ENCODE peak calls at places on chromosomes 11 and 22, in five cellular contexts. One of them, this sample, is unnamed.
A peak's percentile ranks its signal among the peaks of the same experiment; 100 is the strongest.

GRCh38 chr22:41922940-41923594 is 3.5 kb downstream of the TNFRSF13C start:
- DNase-seq in K562: no peak
- DNase-seq in GM10248: no peak
- DNase-seq in heart right ventricle: no peak
- DNase-seq in right atrium auricular region: no peak
- DNase-seq in this sample: no peak

GRCh38 chr11:126358763-126359160 is 3.3 kb downstream of the ST3GAL4 start:
- DNase-seq in right atrium auricular region: no peak
- DNase-seq in GM10248: no peak
- DNase-seq in K562: no peak
- DNase-seq in heart right ventricle: no peak
- DNase-seq in this sample: no peak

GRCh38 chr22:48941903-48942625 is 885.6 kb downstream of the BRD1 start:
- DNase-seq in K562: no peak
- DNase-seq in heart right ventricle: no peak
- DNase-seq in GM10248: peak; percentile 5
- DNase-seq in right atrium auricular region: peak; percentile 28
- DNase-seq in this sample: no peak

GRCh38 chr11:2215561-2216399 is 44.2 kb upstream of the TH start:
- DNase-seq in right atrium auricular region: peak; percentile 44
- DNase-seq in K562: peak; percentile 12
- DNase-seq in GM10248: peak; percentile 13
- DNase-seq in heart right ventricle: no peak
- DNase-seq in this sample: no peak

GRCh38 chr11:122045181-122045586 is 70.8 kb downstream of the BLID start:
- DNase-seq in K562: no peak
- DNase-seq in right atrium auricular region: no peak
- DNase-seq in heart right ventricle: no peak
- DNase-seq in GM10248: no peak
- DNase-seq in this sample: no peak

GRCh38 chr11:33454264-33454663 is 197.1 kb downstream of the HIPK3 start:
- DNase-seq in heart right ventricle: no peak
- DNase-seq in GM10248: no peak
- DNase-seq in right atrium auricular region: no peak
- DNase-seq in K562: no peak
- DNase-seq in this sample: no peak

GRCh38 chr22:23113847-23114720 is 27.7 kb downstream of the RSPH14 start:
- DNase-seq in right atrium auricular region: no peak
- DNase-seq in GM10248: no peak
- DNase-seq in heart right ventricle: no peak
- DNase-seq in K562: peak; percentile 56
- DNase-seq in this sample: no peak

GRCh38 chr11:57547854-57548377 is 10.5 kb downstream of the SMTNL1 start:
- DNase-seq in right atrium auricular region: no peak
- DNase-seq in K562: no peak
- DNase-seq in heart right ventricle: no peak
- DNase-seq in GM10248: peak; percentile 78
- DNase-seq in this sample: no peak

GRCh38 chr11:126083829-126084607 is 21.4 kb upstream of the CDON start:
- DNase-seq in heart right ventricle: no peak
- DNase-seq in GM10248: no peak
- DNase-seq in K562: no peak
- DNase-seq in right atrium auricular region: no peak
- DNase-seq in this sample: no peak

GRCh38 chr11:76626921-76627391 is 43.6 kb downstream of the LRRC32 start:
- DNase-seq in right atrium auricular region: peak; percentile 48
- DNase-seq in GM10248: peak; percentile 67
- DNase-seq in heart right ventricle: no peak
- DNase-seq in K562: no peak
- DNase-seq in this sample: peak; percentile 1

GRCh38 chr22:30694171-30694637 is 470 bp upstream of the OSBP2 start:
- DNase-seq in heart right ventricle: peak; percentile 26
- DNase-seq in K562: no peak
- DNase-seq in GM10248: peak; percentile 50
- DNase-seq in right atrium auricular region: no peak
- DNase-seq in this sample: peak; percentile 33

GRCh38 chr11:76161261-76161961 is 44.9 kb downstream of the WNT11 start:
- DNase-seq in right atrium auricular region: no peak
- DNase-seq in GM10248: no peak
- DNase-seq in K562: peak; percentile 92
- DNase-seq in heart right ventricle: peak; percentile 38
- DNase-seq in this sample: no peak

GRCh38 chr11:30960387-30960992 is 374.3 kb upstream of the MPPED2 start:
- DNase-seq in GM10248: no peak
- DNase-seq in K562: no peak
- DNase-seq in right atrium auricular region: no peak
- DNase-seq in heart right ventricle: no peak
- DNase-seq in this sample: no peak

GRCh38 chr11:35815556-35816315 is 128.1 kb upstream of the LDLRAD3 start:
- DNase-seq in right atrium auricular region: peak; percentile 63
- DNase-seq in heart right ventricle: peak; percentile 57
- DNase-seq in K562: no peak
- DNase-seq in GM10248: no peak
- DNase-seq in this sample: no peak

GRCh38 chr11:2584812-2585565 is 114.8 kb downstream of the KCNQ1OT1 start:
- DNase-seq in K562: no peak
- DNase-seq in right atrium auricular region: no peak
- DNase-seq in GM10248: no peak
- DNase-seq in heart right ventricle: no peak
- DNase-seq in this sample: peak; percentile 2

GRCh38 chr11:123103326-123103980 is 41.5 kb upstream of the HSPA8 start:
- DNase-seq in heart right ventricle: peak; percentile 85
- DNase-seq in GM10248: no peak
- DNase-seq in K562: peak; percentile 33
- DNase-seq in right atrium auricular region: peak; percentile 82
- DNase-seq in this sample: peak; percentile 46

GRCh38 chr11:128790200-128790599 is 76.9 kb downstream of the KCNJ1 start:
- DNase-seq in heart right ventricle: peak; percentile 79
- DNase-seq in K562: no peak
- DNase-seq in GM10248: no peak
- DNase-seq in right atrium auricular region: peak; percentile 77
- DNase-seq in this sample: no peak

GRCh38 chr11:79055866-79056632 is 384.8 kb downstream of the TENM4 start:
- DNase-seq in K562: no peak
- DNase-seq in heart right ventricle: no peak
- DNase-seq in GM10248: no peak
- DNase-seq in right atrium auricular region: no peak
- DNase-seq in this sample: no peak

GRCh38 chr11:82980292-82980691 is 78.8 kb downstream of the DDIAS start:
- DNase-seq in right atrium auricular region: no peak
- DNase-seq in heart right ventricle: no peak
- DNase-seq in K562: no peak
- DNase-seq in GM10248: no peak
- DNase-seq in this sample: no peak

GRCh38 chr11:46050065-46050464 is 71.2 kb downstream of the PHF21A start:
- DNase-seq in GM10248: no peak
- DNase-seq in heart right ventricle: no peak
- DNase-seq in right atrium auricular region: no peak
- DNase-seq in K562: no peak
- DNase-seq in this sample: peak; percentile 4

GRCh38 chr22:23520875-23521441 is 59.1 kb downstream of the IGLL1 start:
- DNase-seq in K562: peak; percentile 33
- DNase-seq in heart right ventricle: peak; percentile 39
- DNase-seq in right atrium auricular region: no peak
- DNase-seq in GM10248: no peak
- DNase-seq in this sample: no peak

GRCh38 chr11:2466869-2467694 is 22.3 kb downstream of the KCNQ1 start:
- DNase-seq in heart right ventricle: no peak
- DNase-seq in K562: peak; percentile 5
- DNase-seq in GM10248: peak; percentile 64
- DNase-seq in right atrium auricular region: peak; percentile 53
- DNase-seq in this sample: no peak

GRCh38 chr11:35618497-35619029 is 303 bp downstream of the FJX1 start:
- DNase-seq in right atrium auricular region: no peak
- DNase-seq in GM10248: peak; percentile 58
- DNase-seq in heart right ventricle: peak; percentile 12
- DNase-seq in K562: peak; percentile 71
- DNase-seq in this sample: no peak

GRCh38 chr22:30308518-30309230 is 18.1 kb downstream of the TBC1D10A start:
- DNase-seq in GM10248: peak; percentile 74
- DNase-seq in right atrium auricular region: no peak
- DNase-seq in K562: no peak
- DNase-seq in heart right ventricle: no peak
- DNase-seq in this sample: no peak

GRCh38 chr11:6737872-6738466 is 33.8 kb downstream of the OR2AG2 start:
- DNase-seq in GM10248: peak; percentile 58
- DNase-seq in K562: peak; percentile 51
- DNase-seq in right atrium auricular region: no peak
- DNase-seq in heart right ventricle: peak; percentile 51
- DNase-seq in this sample: peak; percentile 31

GRCh38 chr11:115678942-115679341 is 174.7 kb upstream of the CADM1 start:
- DNase-seq in K562: no peak
- DNase-seq in right atrium auricular region: no peak
- DNase-seq in GM10248: no peak
- DNase-seq in heart right ventricle: peak; percentile 25
- DNase-seq in this sample: peak; percentile 53

GRCh38 chr11:9158898-9159391 is 67.5 kb upstream of the SCUBE2 start:
- DNase-seq in K562: no peak
- DNase-seq in right atrium auricular region: no peak
- DNase-seq in GM10248: no peak
- DNase-seq in heart right ventricle: no peak
- DNase-seq in this sample: no peak

GRCh38 chr22:50072167-50072555 is 13.1 kb downstream of the MLC1 start:
- DNase-seq in right atrium auricular region: no peak
- DNase-seq in K562: no peak
- DNase-seq in heart right ventricle: no peak
- DNase-seq in GM10248: no peak
- DNase-seq in this sample: no peak

GRCh38 chr22:38656256-38657148 is at the start of the genes CBY1 and FAM227A:
- DNase-seq in right atrium auricular region: peak; percentile 91
- DNase-seq in GM10248: peak; percentile 98
- DNase-seq in K562: peak; percentile 97
- DNase-seq in heart right ventricle: peak; percentile 90
- DNase-seq in this sample: peak; percentile 87

GRCh38 chr11:134597452-134597851 is 185.4 kb upstream of the B3GAT1 start:
- DNase-seq in GM10248: no peak
- DNase-seq in heart right ventricle: no peak
- DNase-seq in right atrium auricular region: peak; percentile 43
- DNase-seq in K562: no peak
- DNase-seq in this sample: no peak

GRCh38 chr11:134587345-134587744 is 175.3 kb upstream of the B3GAT1 start:
- DNase-seq in K562: no peak
- DNase-seq in GM10248: no peak
- DNase-seq in right atrium auricular region: peak; percentile 52
- DNase-seq in heart right ventricle: no peak
- DNase-seq in this sample: no peak

GRCh38 chr11:134596404-134596803 is 184.4 kb upstream of the B3GAT1 start:
- DNase-seq in right atrium auricular region: peak; percentile 44
- DNase-seq in K562: no peak
- DNase-seq in GM10248: no peak
- DNase-seq in heart right ventricle: no peak
- DNase-seq in this sample: no peak

GRCh38 chr11:134589155-134589554 is 177.1 kb upstream of the B3GAT1 start:
- DNase-seq in K562: no peak
- DNase-seq in right atrium auricular region: no peak
- DNase-seq in GM10248: no peak
- DNase-seq in heart right ventricle: no peak
- DNase-seq in this sample: no peak

DNA sequence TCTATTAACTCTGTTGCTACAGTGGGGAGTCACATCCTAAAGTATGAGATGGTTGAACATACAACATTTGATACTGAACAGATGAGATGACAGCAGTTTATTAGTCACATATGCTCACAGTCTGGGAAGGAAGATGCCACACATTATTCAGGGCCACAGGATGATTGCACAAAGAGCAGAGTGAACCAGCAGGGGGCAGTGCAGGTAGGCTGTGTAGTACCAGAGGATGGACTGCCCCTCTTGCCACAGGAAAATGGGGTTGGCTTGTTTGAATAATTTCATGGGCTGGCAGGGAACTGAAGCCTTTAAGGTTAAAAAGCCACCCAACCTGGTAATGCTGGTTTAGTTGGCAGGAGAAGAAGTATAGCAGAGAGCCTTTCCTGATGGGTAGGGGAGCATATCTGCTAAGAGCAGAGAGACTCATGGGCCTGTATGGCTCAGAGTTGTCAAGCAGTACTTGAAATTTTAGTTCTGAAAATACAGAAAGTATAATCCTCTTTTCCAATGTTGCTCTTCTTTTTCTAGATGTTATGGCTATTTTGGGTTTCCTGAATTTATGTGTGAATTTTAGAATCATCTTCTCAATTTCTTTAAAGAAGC is 180.4 kb upstream of the B3GAT1 start:
- DNase-seq in GM10248: no peak
- DNase-seq in K562: peak; percentile 40
- DNase-seq in right atrium auricular region: no peak
- DNase-seq in heart right ventricle: no peak
- DNase-seq in this sample: peak; percentile 83
- TF ChIP-seq CTCF in GM10248: peak; percentile 48
- TF ChIP-seq CTCF in K562: peak; percentile 65
- TF ChIP-seq CTCF in right atrium auricular region: peak; percentile 19
- TF ChIP-seq CTCF in heart right ventricle: no peak
- TF ChIP-seq CTCF in this sample: peak; percentile 73

DNA sequence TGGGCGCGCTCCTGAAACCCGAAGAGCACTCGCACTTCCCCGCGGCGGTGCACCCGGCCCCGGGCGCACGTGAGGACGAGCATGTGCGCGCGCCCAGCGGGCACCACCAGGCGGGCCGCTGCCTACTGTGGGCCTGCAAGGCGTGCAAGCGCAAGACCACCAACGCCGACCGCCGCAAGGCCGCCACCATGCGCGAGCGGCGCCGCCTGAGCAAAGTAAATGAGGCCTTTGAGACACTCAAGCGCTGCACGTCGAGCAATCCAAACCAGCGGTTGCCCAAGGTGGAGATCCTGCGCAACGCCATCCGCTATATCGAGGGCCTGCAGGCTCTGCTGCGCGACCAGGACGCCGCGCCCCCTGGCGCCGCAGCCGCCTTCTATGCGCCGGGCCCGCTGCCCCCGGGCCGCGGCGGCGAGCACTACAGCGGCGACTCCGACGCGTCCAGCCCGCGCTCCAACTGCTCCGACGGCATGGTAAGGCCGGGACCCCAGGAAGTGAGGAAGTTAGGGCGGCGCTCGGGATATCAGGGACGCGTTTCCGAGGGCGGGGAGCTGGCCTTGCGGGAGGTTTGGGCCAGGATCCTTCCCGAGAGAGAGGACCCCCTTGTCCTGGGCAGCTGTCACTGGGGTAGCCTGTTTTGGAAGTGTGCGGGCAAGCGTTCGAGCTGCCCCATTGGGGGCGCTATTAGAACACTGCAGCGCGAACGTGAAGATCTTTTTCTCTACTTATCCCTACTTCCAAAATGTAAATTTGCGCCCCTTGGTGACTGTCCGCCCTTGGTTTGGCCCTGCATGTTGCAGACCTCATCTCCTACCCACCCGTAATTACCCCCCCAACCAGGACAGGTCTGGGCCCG is 797 bp downstream of the MYOD1 start:
- DNase-seq in heart right ventricle: no peak
- DNase-seq in GM10248: no peak
- DNase-seq in right atrium auricular region: no peak
- DNase-seq in K562: no peak
- DNase-seq in this sample: peak; percentile 65
- TF ChIP-seq CTCF in heart right ventricle: peak; percentile 27
- TF ChIP-seq CTCF in GM10248: no peak
- TF ChIP-seq CTCF in right atrium auricular region: peak; percentile 47
- TF ChIP-seq CTCF in K562: no peak
- TF ChIP-seq CTCF in this sample: peak; percentile 21

GRCh38 chr22:43515902-43516301 is 104.1 kb downstream of the MPPED1 start:
- DNase-seq in right atrium auricular region: no peak
- DNase-seq in K562: peak; percentile 13
- DNase-seq in heart right ventricle: no peak
- DNase-seq in GM10248: no peak
- DNase-seq in this sample: peak; percentile 15
- TF ChIP-seq CTCF in right atrium auricular region: no peak
- TF ChIP-seq CTCF in K562: peak; percentile 33
- TF ChIP-seq CTCF in heart right ventricle: no peak
- TF ChIP-seq CTCF in GM10248: no peak
- TF ChIP-seq CTCF in this sample: no peak

GRCh38 chr11:14041040-14041439 is 78.5 kb downstream of the SPON1 start:
- DNase-seq in GM10248: no peak
- DNase-seq in right atrium auricular region: no peak
- DNase-seq in heart right ventricle: no peak
- DNase-seq in K562: peak; percentile 36
- DNase-seq in this sample: no peak
- TF ChIP-seq CTCF in GM10248: no peak
- TF ChIP-seq CTCF in right atrium auricular region: peak; percentile 26
- TF ChIP-seq CTCF in heart right ventricle: no peak
- TF ChIP-seq CTCF in K562: peak; percentile 41
- TF ChIP-seq CTCF in this sample: no peak

This sample was measured in endothelial cell.